ENCODE peak calls at places on chromosomes 6 and 20, in ten cellular contexts. One of them, this sample, is unnamed.

GRCh38 chr6:10412165-10412947 is 2.5 kb downstream of the TFAP2A start:
- DNase-seq in activated CD8-positive, alpha-beta memory T cell treated with anti-CD3 and anti-CD28 coated beads, Interleukin-2, amount 50 U/mL, for 48 hours: no peak
- DNase-seq in C1 segment of cervical spinal cord: no peak
- DNase-seq in RWPE1: peak
- DNase-seq in stimulated activated naive CD4-positive, alpha-beta T cell: peak
- DNase-seq in GM20000: peak
- DNase-seq in T-helper 9 cell: no peak
- DNase-seq in T47D: peak
- DNase-seq in fibroblast of pulmonary artery: peak
- DNase-seq in RPMI8226: peak
- DNase-seq in this sample: peak

GRCh38 chr20:21099653-21100589 is 6.2 kb downstream of the LINC00237 start:
- DNase-seq in C1 segment of cervical spinal cord: no peak
- DNase-seq in fibroblast of pulmonary artery: peak
- DNase-seq in activated CD8-positive, alpha-beta memory T cell treated with anti-CD3 and anti-CD28 coated beads, Interleukin-2, amount 50 U/mL, for 48 hours: peak
- DNase-seq in RPMI8226: peak
- DNase-seq in T47D: no peak
- DNase-seq in stimulated activated naive CD4-positive, alpha-beta T cell: peak
- DNase-seq in GM20000: peak
- DNase-seq in T-helper 9 cell: peak
- DNase-seq in RWPE1: peak
- DNase-seq in this sample: peak

GRCh38 chr6:40251609-40252008 is 317.3 kb upstream of the MOCS1 start:
- DNase-seq in fibroblast of pulmonary artery: no peak
- DNase-seq in RWPE1: no peak
- DNase-seq in T-helper 9 cell: no peak
- DNase-seq in T47D: no peak
- DNase-seq in stimulated activated naive CD4-positive, alpha-beta T cell: no peak
- DNase-seq in GM20000: no peak
- DNase-seq in activated CD8-positive, alpha-beta memory T cell treated with anti-CD3 and anti-CD28 coated beads, Interleukin-2, amount 50 U/mL, for 48 hours: no peak
- DNase-seq in C1 segment of cervical spinal cord: no peak
- DNase-seq in RPMI8226: peak
- DNase-seq in this sample: peak

GRCh38 chr6:149147939-149148718 is 169.4 kb upstream of the TAB2 start:
- DNase-seq in T47D: no peak
- DNase-seq in activated CD8-positive, alpha-beta memory T cell treated with anti-CD3 and anti-CD28 coated beads, Interleukin-2, amount 50 U/mL, for 48 hours: no peak
- DNase-seq in RPMI8226: no peak
- DNase-seq in C1 segment of cervical spinal cord: no peak
- DNase-seq in T-helper 9 cell: no peak
- DNase-seq in fibroblast of pulmonary artery: no peak
- DNase-seq in GM20000: no peak
- DNase-seq in RWPE1: no peak
- DNase-seq in stimulated activated naive CD4-positive, alpha-beta T cell: peak
- DNase-seq in this sample: no peak

GRCh38 chr6:45929421-45930361 is 86.0 kb downstream of the CLIC5 start:
- DNase-seq in T47D: no peak
- DNase-seq in C1 segment of cervical spinal cord: no peak
- DNase-seq in activated CD8-positive, alpha-beta memory T cell treated with anti-CD3 and anti-CD28 coated beads, Interleukin-2, amount 50 U/mL, for 48 hours: no peak
- DNase-seq in fibroblast of pulmonary artery: no peak
- DNase-seq in stimulated activated naive CD4-positive, alpha-beta T cell: no peak
- DNase-seq in GM20000: no peak
- DNase-seq in T-helper 9 cell: no peak
- DNase-seq in RWPE1: no peak
- DNase-seq in RPMI8226: no peak
- DNase-seq in this sample: no peak

GRCh38 chr6:150334790-150335783 is 33.7 kb upstream of the IYD start:
- DNase-seq in stimulated activated naive CD4-positive, alpha-beta T cell: no peak
- DNase-seq in C1 segment of cervical spinal cord: no peak
- DNase-seq in T47D: peak
- DNase-seq in RWPE1: peak
- DNase-seq in fibroblast of pulmonary artery: peak
- DNase-seq in GM20000: peak
- DNase-seq in T-helper 9 cell: no peak
- DNase-seq in RPMI8226: peak
- DNase-seq in activated CD8-positive, alpha-beta memory T cell treated with anti-CD3 and anti-CD28 coated beads, Interleukin-2, amount 50 U/mL, for 48 hours: no peak
- DNase-seq in this sample: no peak

GRCh38 chr20:56566621-56567020 is 33.6 kb downstream of the FAM209B start:
- DNase-seq in activated CD8-positive, alpha-beta memory T cell treated with anti-CD3 and anti-CD28 coated beads, Interleukin-2, amount 50 U/mL, for 48 hours: no peak
- DNase-seq in stimulated activated naive CD4-positive, alpha-beta T cell: no peak
- DNase-seq in T47D: peak
- DNase-seq in fibroblast of pulmonary artery: no peak
- DNase-seq in RPMI8226: peak
- DNase-seq in C1 segment of cervical spinal cord: no peak
- DNase-seq in GM20000: no peak
- DNase-seq in RWPE1: no peak
- DNase-seq in T-helper 9 cell: no peak
- DNase-seq in this sample: no peak

GRCh38 chr20:61682114-61682997 is 383.3 kb downstream of the TAF4 start:
- DNase-seq in C1 segment of cervical spinal cord: no peak
- DNase-seq in T-helper 9 cell: no peak
- DNase-seq in fibroblast of pulmonary artery: no peak
- DNase-seq in RWPE1: peak
- DNase-seq in activated CD8-positive, alpha-beta memory T cell treated with anti-CD3 and anti-CD28 coated beads, Interleukin-2, amount 50 U/mL, for 48 hours: no peak
- DNase-seq in stimulated activated naive CD4-positive, alpha-beta T cell: no peak
- DNase-seq in RPMI8226: no peak
- DNase-seq in GM20000: no peak
- DNase-seq in T47D: no peak
- DNase-seq in this sample: no peak

GRCh38 chr6:138455746-138456392 is 43.4 kb downstream of the NHSL1 start:
- DNase-seq in activated CD8-positive, alpha-beta memory T cell treated with anti-CD3 and anti-CD28 coated beads, Interleukin-2, amount 50 U/mL, for 48 hours: no peak
- DNase-seq in T-helper 9 cell: no peak
- DNase-seq in stimulated activated naive CD4-positive, alpha-beta T cell: peak
- DNase-seq in RPMI8226: no peak
- DNase-seq in fibroblast of pulmonary artery: peak
- DNase-seq in C1 segment of cervical spinal cord: no peak
- DNase-seq in GM20000: peak
- DNase-seq in RWPE1: peak
- DNase-seq in T47D: no peak
- DNase-seq in this sample: no peak

GRCh38 chr20:16528078-16528477 is 45.2 kb downstream of the KIF16B start:
- DNase-seq in T-helper 9 cell: no peak
- DNase-seq in T47D: peak
- DNase-seq in activated CD8-positive, alpha-beta memory T cell treated with anti-CD3 and anti-CD28 coated beads, Interleukin-2, amount 50 U/mL, for 48 hours: no peak
- DNase-seq in RWPE1: peak
- DNase-seq in fibroblast of pulmonary artery: peak
- DNase-seq in RPMI8226: no peak
- DNase-seq in GM20000: no peak
- DNase-seq in stimulated activated naive CD4-positive, alpha-beta T cell: no peak
- DNase-seq in C1 segment of cervical spinal cord: no peak
- DNase-seq in this sample: no peak

GRCh38 chr6:161050134-161050765 is 58.7 kb downstream of the MAP3K4 start:
- DNase-seq in stimulated activated naive CD4-positive, alpha-beta T cell: no peak
- DNase-seq in RWPE1: no peak
- DNase-seq in fibroblast of pulmonary artery: no peak
- DNase-seq in T47D: no peak
- DNase-seq in C1 segment of cervical spinal cord: no peak
- DNase-seq in T-helper 9 cell: no peak
- DNase-seq in GM20000: no peak
- DNase-seq in activated CD8-positive, alpha-beta memory T cell treated with anti-CD3 and anti-CD28 coated beads, Interleukin-2, amount 50 U/mL, for 48 hours: no peak
- DNase-seq in RPMI8226: no peak
- DNase-seq in this sample: no peak

GRCh38 chr20:60126975-60127374 is 168.8 kb downstream of the CDH26 start:
- DNase-seq in fibroblast of pulmonary artery: no peak
- DNase-seq in C1 segment of cervical spinal cord: no peak
- DNase-seq in stimulated activated naive CD4-positive, alpha-beta T cell: no peak
- DNase-seq in RPMI8226: no peak
- DNase-seq in activated CD8-positive, alpha-beta memory T cell treated with anti-CD3 and anti-CD28 coated beads, Interleukin-2, amount 50 U/mL, for 48 hours: no peak
- DNase-seq in T47D: no peak
- DNase-seq in GM20000: no peak
- DNase-seq in T-helper 9 cell: no peak
- DNase-seq in RWPE1: no peak
- DNase-seq in this sample: no peak

GRCh38 chr20:25247100-25247665 is 702 bp upstream of the PYGB start:
- DNase-seq in T47D: peak
- DNase-seq in RWPE1: peak
- DNase-seq in C1 segment of cervical spinal cord: no peak
- DNase-seq in activated CD8-positive, alpha-beta memory T cell treated with anti-CD3 and anti-CD28 coated beads, Interleukin-2, amount 50 U/mL, for 48 hours: no peak
- DNase-seq in stimulated activated naive CD4-positive, alpha-beta T cell: no peak
- DNase-seq in RPMI8226: peak
- DNase-seq in GM20000: peak
- DNase-seq in fibroblast of pulmonary artery: peak
- DNase-seq in T-helper 9 cell: peak
- DNase-seq in this sample: peak

GRCh38 chr6:137950581-137950980 is 83.5 kb downstream of the TNFAIP3 start:
- DNase-seq in RWPE1: no peak
- DNase-seq in T47D: no peak
- DNase-seq in fibroblast of pulmonary artery: no peak
- DNase-seq in T-helper 9 cell: no peak
- DNase-seq in C1 segment of cervical spinal cord: no peak
- DNase-seq in activated CD8-positive, alpha-beta memory T cell treated with anti-CD3 and anti-CD28 coated beads, Interleukin-2, amount 50 U/mL, for 48 hours: no peak
- DNase-seq in RPMI8226: peak
- DNase-seq in GM20000: no peak
- DNase-seq in stimulated activated naive CD4-positive, alpha-beta T cell: no peak
- DNase-seq in this sample: no peak

GRCh38 chr6:17828149-17828548 is 121.4 kb upstream of the NUP153 start:
- DNase-seq in RPMI8226: no peak
- DNase-seq in C1 segment of cervical spinal cord: no peak
- DNase-seq in fibroblast of pulmonary artery: no peak
- DNase-seq in T47D: no peak
- DNase-seq in T-helper 9 cell: no peak
- DNase-seq in GM20000: no peak
- DNase-seq in RWPE1: no peak
- DNase-seq in activated CD8-positive, alpha-beta memory T cell treated with anti-CD3 and anti-CD28 coated beads, Interleukin-2, amount 50 U/mL, for 48 hours: no peak
- DNase-seq in stimulated activated naive CD4-positive, alpha-beta T cell: no peak
- DNase-seq in this sample: no peak

GRCh38 chr20:13260620-13261279 is 39.7 kb downstream of the ISM1 start:
- DNase-seq in activated CD8-positive, alpha-beta memory T cell treated with anti-CD3 and anti-CD28 coated beads, Interleukin-2, amount 50 U/mL, for 48 hours: no peak
- DNase-seq in RPMI8226: no peak
- DNase-seq in GM20000: no peak
- DNase-seq in fibroblast of pulmonary artery: no peak
- DNase-seq in RWPE1: no peak
- DNase-seq in T-helper 9 cell: no peak
- DNase-seq in stimulated activated naive CD4-positive, alpha-beta T cell: no peak
- DNase-seq in T47D: no peak
- DNase-seq in C1 segment of cervical spinal cord: no peak
- DNase-seq in this sample: no peak

GRCh38 chr6:127199470-127199869 is 67.2 kb upstream of the RNF146 start:
- DNase-seq in fibroblast of pulmonary artery: no peak
- DNase-seq in GM20000: no peak
- DNase-seq in C1 segment of cervical spinal cord: no peak
- DNase-seq in T47D: no peak
- DNase-seq in activated CD8-positive, alpha-beta memory T cell treated with anti-CD3 and anti-CD28 coated beads, Interleukin-2, amount 50 U/mL, for 48 hours: no peak
- DNase-seq in RWPE1: no peak
- DNase-seq in stimulated activated naive CD4-positive, alpha-beta T cell: no peak
- DNase-seq in T-helper 9 cell: no peak
- DNase-seq in RPMI8226: no peak
- DNase-seq in this sample: no peak

GRCh38 chr6:40894962-40895799 is 143.8 kb downstream of the UNC5CL start:
- DNase-seq in fibroblast of pulmonary artery: peak
- DNase-seq in RPMI8226: no peak
- DNase-seq in T-helper 9 cell: no peak
- DNase-seq in RWPE1: peak
- DNase-seq in C1 segment of cervical spinal cord: no peak
- DNase-seq in GM20000: no peak
- DNase-seq in stimulated activated naive CD4-positive, alpha-beta T cell: no peak
- DNase-seq in T47D: peak
- DNase-seq in activated CD8-positive, alpha-beta memory T cell treated with anti-CD3 and anti-CD28 coated beads, Interleukin-2, amount 50 U/mL, for 48 hours: no peak
- DNase-seq in this sample: no peak